ENCODE peak calls at places on chromosome 12, in ten cellular contexts. Q is posterior vena cava, P is OCI-LY7, M is EL, N is foreskin fibroblast, D is HEK293T, V is AG10803, K is K562, S is NCI-H1436, Z is AG04450. F is an unnamed sample.

GRCh38 chr12:100229876-100230275 is 29.3 kb downstream of the ACTR6 start:
- DNase-seq in Q (no peak), S (no peak), K (no peak), Z (no peak), P (no peak), D (no peak), N (peak; percentile 20), V (no peak), M (peak; percentile 43), F (no peak)

GRCh38 chr12:101327054-101327453 is 47.1 kb downstream of the UTP20 start:
- DNase-seq in P (no peak), Z (no peak), Q (no peak), V (no peak), M (no peak), N (no peak), D (no peak), K (no peak), S (no peak), F (no peak)

GRCh38 chr12:49824416-49824815 is 3.8 kb downstream of the NCKAP5L start:
- DNase-seq in P (no peak), D (no peak), Z (no peak), M (no peak), V (no peak), Q (no peak), S (no peak), N (no peak), K (no peak), F (no peak)

GRCh38 chr12:118238888-118239287 is 103.0 kb downstream of the PEBP1 start:
- DNase-seq in Q (no peak), D (no peak), K (no peak), Z (no peak), S (no peak), M (no peak), P (peak; percentile 63), N (no peak), V (no peak), F (no peak)

GRCh38 chr12:91215940-91216454 is 33.4 kb upstream of the DCN start:
- DNase-seq in S (no peak), M (peak; percentile 25), P (no peak), N (peak; percentile 66), Z (peak; percentile 67), Q (no peak), V (peak; percentile 70), D (no peak), K (no peak), F (no peak)

GRCh38 chr12:3313066-3313465 is 177.9 kb upstream of the PRMT8 start:
- DNase-seq in S (no peak), P (no peak), Q (no peak), D (no peak), V (peak; percentile 77), K (no peak), M (peak; percentile 91), Z (peak; percentile 57), N (peak; percentile 72), F (no peak)

GRCh38 chr12:107079172-107080011 is 14.0 kb downstream of the CRY1 start:
- DNase-seq in S (no peak), P (peak; percentile 14), V (peak; percentile 47), M (peak; percentile 39), N (peak; percentile 53), Q (no peak), Z (no peak), K (peak; percentile 20), D (peak; percentile 21), F (no peak)

GRCh38 chr12:12734054-12734453 is 16.9 kb downstream of the CDKN1B start:
- DNase-seq in P (no peak), V (peak; percentile 83), K (no peak), Z (no peak), M (peak; percentile 86), Q (no peak), N (peak; percentile 89), D (no peak), S (no peak), F (no peak)

GRCh38 chr12:127063339-127064090 is 1203.5 kb upstream of the TMEM132C start:
- DNase-seq in V (no peak), P (no peak), K (peak; percentile 28), Q (no peak), S (peak; percentile 78), D (no peak), N (no peak), Z (no peak), M (no peak), F (no peak)

GRCh38 chr12:9897524-9897923 is 16.2 kb downstream of the KLRF2 start:
- DNase-seq in K (no peak), P (no peak), Q (no peak), N (no peak), V (no peak), Z (no peak), M (no peak), S (no peak), D (no peak), F (no peak)

GRCh38 chr12:13197526-13198141 is 1.1 kb downstream of the EMP1 start:
- DNase-seq in V (peak; percentile 71), M (peak; percentile 47), Z (no peak), S (no peak), Q (peak; percentile 86), K (no peak), P (no peak), D (no peak), N (peak; percentile 83), F (no peak)

GRCh38 chr12:54262403-54262925 is 17.5 kb downstream of the CBX5 start:
- DNase-seq in M (peak; percentile 86), V (peak; percentile 58), Z (no peak), P (no peak), D (no peak), N (peak; percentile 81), S (no peak), K (no peak), Q (no peak), F (no peak)

GRCh38 chr12:108734200-108734906 is 3.0 kb upstream of the CORO1C start:
- DNase-seq in S (no peak), N (peak; percentile 95), V (peak; percentile 89), Z (peak; percentile 73), D (no peak), K (no peak), M (peak; percentile 95), Q (no peak), P (no peak), F (no peak)

GRCh38 chr12:66387067-66387466 is 84.8 kb downstream of the HELB start:
- DNase-seq in V (peak; percentile 15), N (no peak), K (no peak), D (no peak), Z (no peak), M (no peak), P (no peak), S (no peak), Q (no peak), F (no peak)

GRCh38 chr12:6795088-6795487 is 5.8 kb downstream of the CD4 start:
- DNase-seq in Z (no peak), P (no peak), D (no peak), K (no peak), Q (no peak), S (no peak), M (no peak), V (no peak), N (no peak), F (no peak)

GRCh38 chr12:128551266-128552025 is 272.3 kb downstream of the SLC15A4 start:
- DNase-seq in M (no peak), N (no peak), P (peak; percentile 61), D (no peak), Q (no peak), K (no peak), Z (no peak), S (peak; percentile 10), V (no peak), F (no peak)

GRCh38 chr12:53600490-53601295 is 25.5 kb downstream of the ATF7 start:
- DNase-seq in M (no peak), Z (no peak), D (no peak), P (peak; percentile 30), N (no peak), Q (no peak), S (no peak), V (no peak), K (no peak), F (peak; percentile 33)

GRCh38 chr12:50056629-50056976 is 793 bp upstream of the ASIC1 start:
- DNase-seq in M (no peak), P (no peak), S (no peak), N (no peak), D (no peak), K (no peak), V (no peak), Q (no peak), Z (no peak), F (no peak)

F was measured in D341Med.